ENCODE peak calls at places on chromosomes 12 and 14, in four cellular contexts. B is K562, H is H1, I is HepG2. A is an unnamed sample.

GRCh38 chr12:62210422-62210821 is 49.8 kb upstream of the USP15 start:
- DNase-seq in B (peak), H (no peak), I (peak), A (peak)

GRCh38 chr14:100688598-100689499 is 37.8 kb upstream of the DLK1 start:
- DNase-seq in B (no peak), H (no peak), I (no peak), A (peak)

GRCh38 chr14:77133718-77134338 is 7.8 kb downstream of the ZDHHC22 start:
- DNase-seq in B (peak), H (peak), I (peak), A (no peak)

GRCh38 chr14:91108941-91109611 is 4.8 kb upstream of the DGLUCY start:
- DNase-seq in B (no peak), H (no peak), I (no peak), A (no peak)

GRCh38 chr12:16349132-16349463 is 1.7 kb downstream of the MGST1 start:
- DNase-seq in B (peak), H (no peak), I (peak), A (no peak)

GRCh38 chr12:79255326-79255725 is 390.8 kb downstream of the SYT1 start:
- DNase-seq in B (no peak), H (no peak), I (no peak), A (no peak)

GRCh38 chr14:49769581-49770211 is 1.7 kb downstream of the KLHDC2 start:
- DNase-seq in B (peak), H (no peak), I (no peak), A (no peak)

GRCh38 chr12:95473440-95473946 is 459 bp upstream of the METAP2 start:
- DNase-seq in B (peak), H (no peak), I (peak), A (peak)

GRCh38 chr14:21192447-21192822 is 36.6 kb upstream of the OR5AU1 start:
- DNase-seq in B (no peak), H (no peak), I (no peak), A (no peak)

DNA sequence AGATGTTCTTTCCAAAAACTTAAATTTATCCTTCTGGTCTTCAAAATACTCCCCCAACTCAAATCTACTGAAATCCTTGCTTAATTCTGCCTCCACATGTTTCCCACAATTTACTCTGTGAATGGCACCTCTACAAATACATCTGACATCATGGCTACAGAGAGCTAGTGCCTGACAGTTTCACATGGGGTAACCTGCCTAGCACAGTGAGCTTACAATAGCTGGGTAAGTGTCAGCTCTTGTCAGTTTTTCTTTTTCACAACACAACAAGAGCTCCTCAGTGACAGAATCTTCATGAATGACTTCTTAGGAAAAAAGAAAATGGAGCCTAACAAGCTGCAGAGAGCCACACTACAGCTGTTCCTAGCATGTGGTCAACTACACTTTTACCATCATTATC is 54.4 kb downstream of the NIN start:
- DNase-seq in B (no peak), H (no peak), I (no peak), A (no peak)
- TF ChIP-seq FOSL1 in B (no peak), H (no peak), I (no peak), A (no peak)

DNA sequence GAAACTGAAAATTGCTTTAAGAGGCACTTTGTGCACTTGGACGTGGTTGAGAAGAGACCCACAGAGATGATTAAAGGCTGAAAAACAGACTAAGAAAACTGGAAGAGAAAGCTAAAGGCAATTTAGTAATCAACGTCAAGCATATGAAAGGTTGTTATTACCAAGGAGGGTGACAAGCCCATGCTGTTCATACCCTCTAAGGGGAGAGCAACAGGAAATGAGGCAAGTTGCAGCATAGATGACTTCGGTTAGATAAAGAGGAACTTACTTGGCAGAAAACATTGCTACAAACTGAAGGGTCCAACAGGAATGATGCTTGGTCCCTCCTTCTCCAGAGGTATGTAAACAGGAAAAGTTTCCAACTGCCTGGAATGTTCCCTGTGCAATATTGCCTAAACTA is 107.8 kb downstream of the DUSP6 start:
- DNase-seq in B (no peak), H (no peak), I (no peak), A (no peak)
- TF ChIP-seq SP1 in B (no peak), H (no peak), I (no peak), A (no peak)

GRCh38 chr12:29241821-29242591 is 92.9 kb downstream of the FAR2 start:
- DNase-seq in B (peak), H (no peak), I (peak), A (peak)
- TF ChIP-seq CEBPB in B (peak), H (no peak), I (peak), A (peak)

GRCh38 chr12:49622501-49623141 is 740 bp upstream of the PRPF40B start:
- DNase-seq in B (peak), H (no peak), I (no peak), A (no peak)
- TF ChIP-seq FOSL1 in B (no peak), H (no peak), I (no peak), A (no peak)

GRCh38 chr12:113200016-113200797 is 14.7 kb downstream of the RITA1 start:
- DNase-seq in B (no peak), H (no peak), I (no peak), A (no peak)
- TF ChIP-seq SP1 in B (no peak), H (no peak), I (no peak), A (no peak)

GRCh38 chr12:30450872-30451271 is 244.8 kb downstream of the IPO8 start:
- DNase-seq in B (peak), H (no peak), I (no peak), A (no peak)
- TF ChIP-seq CEBPB in B (peak), H (no peak), I (no peak), A (no peak)

DNA sequence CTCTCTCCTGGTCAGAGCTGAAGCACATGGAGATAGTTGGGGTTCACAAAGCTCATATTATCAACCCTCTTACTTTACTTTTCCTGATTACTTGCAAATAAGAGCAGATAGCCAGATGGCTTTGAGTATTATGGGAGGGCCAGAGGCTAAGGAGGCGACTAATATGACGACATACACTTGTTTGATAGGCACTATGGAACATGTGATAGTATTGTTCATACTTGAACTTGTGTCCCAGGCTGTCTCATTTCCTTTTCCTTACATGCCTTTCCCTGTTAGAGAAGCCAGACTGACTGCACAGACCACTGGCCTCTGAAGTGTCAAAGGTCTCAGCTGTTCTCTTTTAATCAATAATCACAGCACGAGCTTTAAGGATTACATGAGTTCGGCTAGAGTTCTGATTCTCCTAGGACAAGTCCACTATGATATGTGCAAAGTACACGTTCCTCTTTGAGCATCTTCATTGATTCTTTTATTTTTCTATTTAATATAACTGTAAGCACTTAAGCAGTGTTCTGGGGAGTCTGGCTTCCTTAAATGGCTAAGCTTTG is 326.0 kb downstream of the PRKD1 start:
- DNase-seq in B (no peak), H (no peak), I (no peak), A (no peak)
- TF ChIP-seq FOSL1 in B (no peak), H (no peak), I (no peak), A (no peak)

GRCh38 chr12:57745485-57745881 is 644 bp downstream of the TSPAN31 start:
- DNase-seq in B (peak), H (no peak), I (no peak), A (no peak)

GRCh38 chr12:57746025-57746424 is 1.2 kb downstream of the TSPAN31 start:
- DNase-seq in B (peak), H (no peak), I (no peak), A (no peak)

GRCh38 chr12:57744777-57745484 is at the start of gene TSPAN31:
- DNase-seq in B (peak), H (peak), I (peak), A (peak)

GRCh38 chr12:57743769-57744168 is 1.1 kb upstream of the TSPAN31 start:
- DNase-seq in B (no peak), H (no peak), I (no peak), A (no peak)

GRCh38 chr12:57744194-57744776 is 554 bp upstream of the TSPAN31 start:
- DNase-seq in B (peak), H (no peak), I (no peak), A (peak)
- TF ChIP-seq SP1 in B (peak), H (no peak), I (no peak), A (no peak)

DNA sequence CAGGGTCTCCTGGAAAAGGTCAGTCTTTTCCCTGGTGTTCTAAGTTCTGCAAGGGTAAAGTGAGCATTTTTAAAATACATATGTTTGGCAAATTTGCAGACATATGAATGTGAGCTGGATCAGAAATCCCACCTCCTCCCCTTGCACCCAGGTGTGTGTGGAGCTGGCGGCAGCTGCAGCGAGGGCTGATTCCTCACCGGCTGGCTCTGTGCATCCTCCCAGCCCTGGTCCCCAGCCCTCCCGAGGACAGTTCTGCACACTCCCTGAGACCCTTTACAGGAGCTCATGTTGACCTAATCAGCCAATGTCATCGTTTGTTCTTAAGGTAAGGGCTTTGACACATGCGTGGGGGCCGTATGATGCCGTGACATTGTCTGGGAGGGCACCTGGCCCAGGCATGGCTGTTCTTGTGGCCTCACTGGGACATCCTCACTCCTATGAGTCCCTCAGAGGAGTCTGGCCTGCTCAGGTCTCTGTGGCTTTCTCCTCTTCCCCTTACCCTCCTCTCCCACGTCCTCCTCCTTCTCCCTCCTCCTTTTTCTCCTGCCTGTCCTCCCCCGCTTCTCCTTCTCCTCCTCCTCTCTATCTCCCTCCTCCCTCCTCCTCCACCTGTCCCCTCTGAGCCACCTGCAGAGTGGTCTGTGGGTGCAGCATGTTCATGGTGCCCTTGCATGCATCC is 289.2 kb upstream of the SFSWAP start:
- DNase-seq in B (no peak), H (no peak), I (no peak), A (no peak)
- TF ChIP-seq CEBPB in B (no peak), H (no peak), I (no peak), A (no peak)

DNA sequence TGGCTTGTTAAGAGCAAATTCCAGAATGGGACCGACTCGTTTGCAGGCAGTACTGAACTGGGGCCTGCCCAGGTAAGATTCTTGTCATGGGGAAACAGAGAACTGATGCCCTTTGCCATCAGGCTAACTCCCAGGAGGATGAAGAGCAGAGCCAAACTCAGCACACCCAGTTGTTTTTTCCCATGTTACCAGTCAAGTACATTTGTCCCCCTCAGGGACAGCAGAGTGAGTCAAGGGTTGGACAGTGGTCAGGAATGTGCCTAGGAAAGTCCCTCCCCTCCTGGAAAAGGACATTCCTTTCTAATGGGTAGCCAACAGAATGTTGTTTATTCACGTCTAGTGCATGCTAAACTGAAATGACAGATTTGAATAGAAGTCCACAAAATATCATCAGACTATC is 1.6 kb downstream of the ART4 start:
- DNase-seq in B (no peak), H (no peak), I (peak), A (no peak)
- TF ChIP-seq FOSL1 in B (no peak), H (no peak), I (no peak), A (no peak)